ENCODE peak calls at places on chromosomes 16 and 17, in nine cellular contexts. One of them, this sample, is unnamed.

GRCh38 chr17:73647331-73647730 is 3.1 kb upstream of the SDK2 start:
- DNase-seq in cardiac muscle cell: no peak
- DNase-seq in MCF 10A: no peak
- DNase-seq in type B pancreatic cell: no peak
- DNase-seq in B cell: no peak
- DNase-seq in ovary: no peak
- DNase-seq in AG04449: no peak
- DNase-seq in progenitor cell of endocrine pancreas: no peak
- DNase-seq in glutamatergic neuron: no peak
- DNase-seq in this sample: no peak

GRCh38 chr17:66661857-66662256 is 173.1 kb upstream of the CACNG5 start:
- DNase-seq in glutamatergic neuron: no peak
- DNase-seq in B cell: no peak
- DNase-seq in type B pancreatic cell: no peak
- DNase-seq in AG04449: no peak
- DNase-seq in progenitor cell of endocrine pancreas: no peak
- DNase-seq in MCF 10A: peak; percentile 52
- DNase-seq in cardiac muscle cell: no peak
- DNase-seq in ovary: no peak
- DNase-seq in this sample: no peak

GRCh38 chr17:60506312-60506711 is 19.7 kb downstream of the APPBP2 start:
- DNase-seq in type B pancreatic cell: no peak
- DNase-seq in ovary: no peak
- DNase-seq in cardiac muscle cell: peak; percentile 53
- DNase-seq in B cell: no peak
- DNase-seq in MCF 10A: peak; percentile 30
- DNase-seq in progenitor cell of endocrine pancreas: no peak
- DNase-seq in AG04449: peak; percentile 62
- DNase-seq in glutamatergic neuron: no peak
- DNase-seq in this sample: no peak

GRCh38 chr16:23833960-23834685 is 1.7 kb upstream of the PRKCB start:
- DNase-seq in MCF 10A: no peak
- DNase-seq in ovary: no peak
- DNase-seq in B cell: no peak
- DNase-seq in progenitor cell of endocrine pancreas: no peak
- DNase-seq in type B pancreatic cell: no peak
- DNase-seq in AG04449: no peak
- DNase-seq in glutamatergic neuron: no peak
- DNase-seq in cardiac muscle cell: no peak
- DNase-seq in this sample: no peak

GRCh38 chr17:61970030-61970429 is 42.2 kb upstream of the INTS2 start:
- DNase-seq in glutamatergic neuron: no peak
- DNase-seq in cardiac muscle cell: peak; percentile 15
- DNase-seq in ovary: no peak
- DNase-seq in MCF 10A: no peak
- DNase-seq in AG04449: no peak
- DNase-seq in B cell: no peak
- DNase-seq in type B pancreatic cell: no peak
- DNase-seq in progenitor cell of endocrine pancreas: no peak
- DNase-seq in this sample: no peak

GRCh38 chr17:1271441-1271840 is 1.2 kb downstream of the BHLHA9 start:
- DNase-seq in B cell: no peak
- DNase-seq in type B pancreatic cell: no peak
- DNase-seq in AG04449: no peak
- DNase-seq in MCF 10A: no peak
- DNase-seq in cardiac muscle cell: no peak
- DNase-seq in glutamatergic neuron: no peak
- DNase-seq in progenitor cell of endocrine pancreas: no peak
- DNase-seq in ovary: no peak
- DNase-seq in this sample: no peak

GRCh38 chr17:624341-624860 is 90.2 kb downstream of the VPS53 start:
- DNase-seq in progenitor cell of endocrine pancreas: no peak
- DNase-seq in glutamatergic neuron: no peak
- DNase-seq in type B pancreatic cell: no peak
- DNase-seq in B cell: no peak
- DNase-seq in MCF 10A: no peak
- DNase-seq in cardiac muscle cell: no peak
- DNase-seq in ovary: no peak
- DNase-seq in AG04449: no peak
- DNase-seq in this sample: no peak

GRCh38 chr17:63376949-63377348 is 69.2 kb downstream of the CYB561 start:
- DNase-seq in MCF 10A: no peak
- DNase-seq in glutamatergic neuron: no peak
- DNase-seq in AG04449: no peak
- DNase-seq in progenitor cell of endocrine pancreas: no peak
- DNase-seq in cardiac muscle cell: no peak
- DNase-seq in B cell: no peak
- DNase-seq in ovary: no peak
- DNase-seq in type B pancreatic cell: no peak
- DNase-seq in this sample: no peak

GRCh38 chr17:5630434-5630833 is 46.1 kb upstream of the NLRP1 start:
- DNase-seq in MCF 10A: no peak
- DNase-seq in B cell: no peak
- DNase-seq in type B pancreatic cell: no peak
- DNase-seq in cardiac muscle cell: peak; percentile 20
- DNase-seq in progenitor cell of endocrine pancreas: no peak
- DNase-seq in ovary: no peak
- DNase-seq in AG04449: peak; percentile 36
- DNase-seq in glutamatergic neuron: no peak
- DNase-seq in this sample: no peak

GRCh38 chr16:53261276-53261675 is 173.0 kb upstream of the RBL2 start:
- DNase-seq in B cell: no peak
- DNase-seq in type B pancreatic cell: no peak
- DNase-seq in glutamatergic neuron: no peak
- DNase-seq in MCF 10A: no peak
- DNase-seq in ovary: no peak
- DNase-seq in progenitor cell of endocrine pancreas: no peak
- DNase-seq in AG04449: no peak
- DNase-seq in cardiac muscle cell: no peak
- DNase-seq in this sample: no peak

GRCh38 chr16:27373312-27373711 is 28.7 kb upstream of the IL21R start:
- DNase-seq in AG04449: no peak
- DNase-seq in MCF 10A: no peak
- DNase-seq in type B pancreatic cell: no peak
- DNase-seq in glutamatergic neuron: no peak
- DNase-seq in B cell: no peak
- DNase-seq in cardiac muscle cell: no peak
- DNase-seq in progenitor cell of endocrine pancreas: no peak
- DNase-seq in ovary: no peak
- DNase-seq in this sample: no peak

GRCh38 chr16:67389911-67390815 is 3.1 kb downstream of the TPPP3 start:
- DNase-seq in MCF 10A: no peak
- DNase-seq in B cell: no peak
- DNase-seq in glutamatergic neuron: no peak
- DNase-seq in ovary: no peak
- DNase-seq in type B pancreatic cell: no peak
- DNase-seq in AG04449: no peak
- DNase-seq in cardiac muscle cell: no peak
- DNase-seq in progenitor cell of endocrine pancreas: no peak
- DNase-seq in this sample: no peak

GRCh38 chr17:75587718-75588545 is at the start of gene MYO15B:
- DNase-seq in type B pancreatic cell: no peak
- DNase-seq in ovary: peak; percentile 64
- DNase-seq in MCF 10A: no peak
- DNase-seq in progenitor cell of endocrine pancreas: peak; percentile 71
- DNase-seq in cardiac muscle cell: peak; percentile 62
- DNase-seq in AG04449: no peak
- DNase-seq in B cell: peak; percentile 87
- DNase-seq in glutamatergic neuron: peak; percentile 74
- DNase-seq in this sample: no peak

GRCh38 chr16:54048994-54049929 is 237.3 kb downstream of the IRX3 start:
- DNase-seq in progenitor cell of endocrine pancreas: no peak
- DNase-seq in cardiac muscle cell: no peak
- DNase-seq in glutamatergic neuron: no peak
- DNase-seq in type B pancreatic cell: no peak
- DNase-seq in AG04449: no peak
- DNase-seq in ovary: no peak
- DNase-seq in MCF 10A: no peak
- DNase-seq in B cell: no peak
- DNase-seq in this sample: no peak

GRCh38 chr17:59830007-59830630 is 62.6 kb downstream of the TUBD1 start:
- DNase-seq in progenitor cell of endocrine pancreas: no peak
- DNase-seq in cardiac muscle cell: peak; percentile 85
- DNase-seq in AG04449: no peak
- DNase-seq in type B pancreatic cell: no peak
- DNase-seq in MCF 10A: peak; percentile 72
- DNase-seq in B cell: no peak
- DNase-seq in ovary: no peak
- DNase-seq in glutamatergic neuron: no peak
- DNase-seq in this sample: no peak

GRCh38 chr17:75861927-75862317 is 6.8 kb upstream of the WBP2 start:
- DNase-seq in cardiac muscle cell: no peak
- DNase-seq in progenitor cell of endocrine pancreas: no peak
- DNase-seq in glutamatergic neuron: no peak
- DNase-seq in MCF 10A: no peak
- DNase-seq in ovary: no peak
- DNase-seq in B cell: no peak
- DNase-seq in type B pancreatic cell: no peak
- DNase-seq in AG04449: no peak
- DNase-seq in this sample: no peak

DNA sequence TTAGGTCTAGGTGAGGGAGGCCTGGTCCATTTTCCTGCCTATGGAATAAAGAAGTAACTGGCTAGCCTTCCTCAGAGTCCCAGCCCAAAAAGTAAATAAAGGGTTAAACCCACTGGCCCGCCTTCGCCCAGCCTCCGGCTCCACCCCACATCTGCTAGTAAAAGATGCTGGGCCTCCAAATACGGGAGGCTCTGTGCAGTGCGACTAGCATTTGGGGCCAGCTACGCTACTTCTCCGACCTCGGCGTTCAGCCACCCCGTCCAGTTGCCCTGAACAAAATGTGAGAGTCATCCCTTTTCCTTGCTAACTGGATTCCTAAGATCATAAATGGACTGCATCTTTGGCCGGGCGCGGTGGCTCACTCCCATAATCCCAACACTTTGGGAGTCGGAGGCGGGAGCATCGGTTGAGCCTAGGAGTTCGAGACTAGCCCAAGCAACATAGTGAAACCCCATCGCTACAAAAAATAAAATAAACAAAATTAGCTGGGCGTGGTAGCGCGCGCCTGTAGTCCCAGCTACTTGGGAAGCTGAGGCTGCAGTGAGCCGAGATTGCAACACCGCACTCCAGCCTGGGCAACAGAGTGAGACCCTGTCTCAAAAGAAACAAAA is 880 bp upstream of the MPP2 start:
- DNase-seq in B cell: peak; percentile 47
- DNase-seq in glutamatergic neuron: peak; percentile 74
- DNase-seq in MCF 10A: no peak
- DNase-seq in progenitor cell of endocrine pancreas: no peak
- DNase-seq in cardiac muscle cell: peak; percentile 78
- DNase-seq in type B pancreatic cell: no peak
- DNase-seq in ovary: peak; percentile 47
- DNase-seq in AG04449: no peak
- DNase-seq in this sample: no peak
- TF ChIP-seq CTCF in B cell: no peak
- TF ChIP-seq CTCF in glutamatergic neuron: no peak
- TF ChIP-seq CTCF in MCF 10A: no peak
- TF ChIP-seq CTCF in progenitor cell of endocrine pancreas: no peak
- TF ChIP-seq CTCF in cardiac muscle cell: no peak
- TF ChIP-seq CTCF in type B pancreatic cell: no peak
- TF ChIP-seq CTCF in ovary: no peak
- TF ChIP-seq CTCF in AG04449: no peak
- TF ChIP-seq CTCF in this sample: no peak

DNA sequence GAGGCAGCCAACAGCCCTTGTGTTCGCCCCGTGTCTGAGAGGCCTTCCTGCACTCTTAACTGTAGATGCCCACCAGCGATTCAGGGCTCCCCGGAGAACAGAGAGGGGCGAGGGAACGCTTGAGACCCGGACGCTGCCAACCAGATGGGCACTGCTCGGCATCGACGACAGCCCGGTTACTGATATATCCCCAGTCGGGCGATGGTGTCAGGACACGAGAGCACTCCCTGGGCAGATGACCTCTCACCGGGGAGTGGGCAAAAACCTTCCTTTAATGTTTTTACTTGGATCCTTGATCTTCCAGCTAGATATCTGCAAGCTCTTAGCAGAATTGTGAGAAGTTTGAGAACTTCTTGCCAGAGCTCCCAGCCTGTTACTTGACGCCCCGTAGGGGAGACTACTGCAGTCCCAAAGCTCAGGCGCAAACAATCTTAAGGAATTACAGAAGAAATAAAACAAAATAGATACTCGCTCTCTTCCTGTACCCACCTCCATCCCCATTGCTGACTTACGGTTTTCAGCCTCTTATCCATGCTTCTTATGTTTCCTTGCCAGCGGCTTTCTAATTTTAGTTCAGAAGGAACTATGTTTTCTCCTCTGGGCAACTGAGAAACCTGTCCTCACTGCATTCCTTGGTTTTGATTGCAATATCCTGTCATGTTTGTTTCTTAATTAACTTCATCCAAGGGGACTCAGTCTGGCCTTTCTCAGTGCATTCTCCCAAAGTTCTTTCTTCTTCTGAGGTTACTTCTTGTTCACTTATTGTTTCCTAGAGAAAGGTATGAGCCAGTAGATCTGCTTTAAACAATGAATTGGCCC is 845 bp downstream of the SP2 start:
- DNase-seq in B cell: no peak
- DNase-seq in MCF 10A: peak; percentile 9
- DNase-seq in cardiac muscle cell: peak; percentile 36
- DNase-seq in type B pancreatic cell: no peak
- DNase-seq in glutamatergic neuron: no peak
- DNase-seq in ovary: no peak
- DNase-seq in AG04449: no peak
- DNase-seq in progenitor cell of endocrine pancreas: no peak
- DNase-seq in this sample: no peak
- TF ChIP-seq CTCF in B cell: no peak
- TF ChIP-seq CTCF in MCF 10A: no peak
- TF ChIP-seq CTCF in cardiac muscle cell: no peak
- TF ChIP-seq CTCF in type B pancreatic cell: no peak
- TF ChIP-seq CTCF in glutamatergic neuron: no peak
- TF ChIP-seq CTCF in ovary: no peak
- TF ChIP-seq CTCF in AG04449: no peak
- TF ChIP-seq CTCF in progenitor cell of endocrine pancreas: no peak
- TF ChIP-seq CTCF in this sample: no peak

GRCh38 chr17:40247926-40248495 is 28.9 kb downstream of the WIPF2 start:
- DNase-seq in progenitor cell of endocrine pancreas: no peak
- DNase-seq in MCF 10A: peak; percentile 13
- DNase-seq in type B pancreatic cell: no peak
- DNase-seq in ovary: no peak
- DNase-seq in B cell: no peak
- DNase-seq in AG04449: no peak
- DNase-seq in cardiac muscle cell: peak; percentile 23
- DNase-seq in glutamatergic neuron: no peak
- DNase-seq in this sample: no peak
- TF ChIP-seq CTCF in progenitor cell of endocrine pancreas: no peak
- TF ChIP-seq CTCF in MCF 10A: no peak
- TF ChIP-seq CTCF in type B pancreatic cell: no peak
- TF ChIP-seq CTCF in ovary: no peak
- TF ChIP-seq CTCF in B cell: no peak
- TF ChIP-seq CTCF in AG04449: no peak
- TF ChIP-seq CTCF in cardiac muscle cell: no peak
- TF ChIP-seq CTCF in glutamatergic neuron: no peak
- TF ChIP-seq CTCF in this sample: no peak

DNA sequence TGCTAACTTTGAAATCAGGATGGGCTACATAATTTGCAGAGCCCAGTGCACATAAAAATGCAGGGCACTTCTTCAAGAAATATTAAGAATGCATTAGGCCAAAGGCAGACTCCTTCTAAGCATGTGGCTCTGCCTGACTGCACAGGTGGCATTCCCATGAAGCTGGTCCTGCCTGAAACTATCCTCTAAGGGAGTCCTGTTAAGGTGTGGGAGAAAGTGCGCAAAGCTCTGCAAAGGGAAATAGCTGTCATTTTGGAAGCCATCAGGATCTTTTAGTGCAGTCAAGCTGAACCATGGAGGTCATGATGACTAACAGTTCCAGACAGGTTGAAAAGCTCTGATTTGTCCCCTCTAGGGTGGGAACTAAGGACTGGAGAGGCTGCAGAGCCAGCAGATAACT is 41.9 kb upstream of the CRHR1 start:
- DNase-seq in ovary: no peak
- DNase-seq in B cell: no peak
- DNase-seq in type B pancreatic cell: no peak
- DNase-seq in cardiac muscle cell: no peak
- DNase-seq in progenitor cell of endocrine pancreas: no peak
- DNase-seq in MCF 10A: no peak
- DNase-seq in glutamatergic neuron: no peak
- DNase-seq in AG04449: no peak
- DNase-seq in this sample: no peak
- TF ChIP-seq CTCF in ovary: no peak
- TF ChIP-seq CTCF in B cell: no peak
- TF ChIP-seq CTCF in type B pancreatic cell: no peak
- TF ChIP-seq CTCF in cardiac muscle cell: no peak
- TF ChIP-seq CTCF in progenitor cell of endocrine pancreas: no peak
- TF ChIP-seq CTCF in MCF 10A: no peak
- TF ChIP-seq CTCF in glutamatergic neuron: no peak
- TF ChIP-seq CTCF in AG04449: no peak
- TF ChIP-seq CTCF in this sample: no peak